ENCODE peak calls at places on chromosomes 7 and 10, in eight cellular contexts. Z is AG10803, K is astrocyte of the spinal cord, Y is upper lobe of left lung, I is bronchial epithelial cell, V is tibial nerve, N is fibroblast of lung, A is lower lobe of right lung. P is an unnamed sample.

GRCh38 chr10:44326474-44327030 is 58.3 kb downstream of the CXCL12 start:
- DNase-seq in V (no peak), Z (no peak), K (no peak), A (no peak), I (no peak), N (no peak), Y (no peak), P (no peak)

GRCh38 chr10:9636206-9636605 is 1381.5 kb upstream of the CELF2 start:
- DNase-seq in V (no peak), K (no peak), Y (no peak), Z (no peak), N (peak; percentile 60), A (no peak), I (no peak), P (no peak)

GRCh38 chr7:87267239-87267900 is 47.8 kb upstream of the TMEM243 start:
- DNase-seq in V (no peak), A (no peak), I (no peak), N (no peak), K (no peak), Z (no peak), Y (no peak), P (no peak)

GRCh38 chr10:89535185-89536012 is at the start of gene SLC16A12:
- DNase-seq in V (no peak), I (no peak), K (peak; percentile 23), A (peak; percentile 47), N (peak; percentile 29), Z (no peak), Y (no peak), P (peak; percentile 19)

GRCh38 chr10:122181055-122181732 is 89.9 kb upstream of the BTBD16 start:
- DNase-seq in K (peak; percentile 42), N (peak; percentile 77), A (no peak), V (no peak), Y (no peak), Z (peak; percentile 71), I (peak; percentile 36), P (peak; percentile 50)

GRCh38 chr10:126458453-126458852 is 70.2 kb upstream of the ADAM12 start:
- DNase-seq in Y (no peak), N (peak; percentile 55), I (no peak), V (no peak), A (no peak), Z (peak; percentile 57), K (peak; percentile 69), P (peak; percentile 47)

GRCh38 chr10:108583827-108584226 is 1339.5 kb downstream of the XPNPEP1 start:
- DNase-seq in Z (no peak), I (no peak), K (no peak), Y (no peak), N (no peak), A (no peak), V (no peak), P (no peak)

GRCh38 chr7:50212666-50213621 is 91.6 kb upstream of the IKZF1 start:
- DNase-seq in V (no peak), I (no peak), N (no peak), Z (no peak), K (no peak), Y (no peak), A (no peak), P (no peak)

GRCh38 chr10:89207801-89208551 is 859 bp upstream of the CH25H start:
- DNase-seq in K (peak; percentile 17), I (no peak), Z (no peak), N (no peak), A (peak; percentile 73), V (peak; percentile 14), Y (peak; percentile 56), P (peak; percentile 33)

GRCh38 chr7:10973942-10974716 is 457 bp downstream of the PHF14 start:
- DNase-seq in Y (peak; percentile 40), I (peak; percentile 29), Z (peak; percentile 36), K (peak; percentile 37), N (peak; percentile 49), V (peak; percentile 5), A (no peak), P (peak; percentile 33)

GRCh38 chr10:77909755-77910375 is 16.7 kb downstream of the DLG5 start:
- DNase-seq in Y (no peak), I (peak; percentile 44), Z (peak; percentile 34), A (no peak), N (peak; percentile 70), K (peak; percentile 49), V (no peak), P (peak; percentile 90)

GRCh38 chr7:42125321-42125720 is 111.7 kb downstream of the GLI3 start:
- DNase-seq in A (no peak), N (no peak), V (no peak), I (no peak), Z (no peak), K (no peak), Y (no peak), P (no peak)

GRCh38 chr7:82167568-82168314 is 275.8 kb downstream of the CACNA2D1 start:
- DNase-seq in Z (peak; percentile 39), I (no peak), Y (no peak), V (no peak), N (no peak), K (no peak), A (no peak), P (no peak)

GRCh38 chr10:63133787-63134557 is 844 bp downstream of the NRBF2 start:
- DNase-seq in A (no peak), I (peak; percentile 58), V (no peak), Y (no peak), Z (peak; percentile 58), K (peak; percentile 47), N (peak; percentile 60), P (peak; percentile 64)

GRCh38 chr7:17934612-17935247 is 5.6 kb downstream of the SNX13 start:
- DNase-seq in K (no peak), N (no peak), V (no peak), I (no peak), A (no peak), Y (no peak), Z (no peak), P (no peak)

GRCh38 chr10:110206988-110207804 is at the start of gene MXI1:
- DNase-seq in N (peak; percentile 85), K (peak; percentile 82), V (peak; percentile 74), A (peak; percentile 82), I (peak; percentile 77), Y (peak; percentile 90), Z (peak; percentile 82), P (peak; percentile 72)

GRCh38 chr10:33612551-33612950 is 278.1 kb upstream of the NRP1 start:
- DNase-seq in Y (no peak), Z (peak; percentile 87), I (peak; percentile 75), N (peak; percentile 69), K (peak; percentile 80), A (no peak), V (peak; percentile 36), P (peak; percentile 90)

GRCh38 chr10:73758704-73759511 is 14.7 kb downstream of the SEC24C start:
- DNase-seq in V (no peak), K (no peak), A (no peak), Y (peak; percentile 48), I (no peak), Z (no peak), N (no peak), P (no peak)

GRCh38 chr10:86366033-86366901 is at the start of gene GRID1:
- DNase-seq in Z (no peak), Y (peak; percentile 22), K (no peak), V (no peak), N (peak; percentile 17), A (peak; percentile 51), I (no peak), P (no peak)

GRCh38 chr7:69412331-69413146 is 185.7 kb upstream of the AUTS2 start:
- DNase-seq in V (peak; percentile 42), K (no peak), A (no peak), I (no peak), N (peak; percentile 87), Y (no peak), Z (peak; percentile 80), P (peak; percentile 6)

DNA sequence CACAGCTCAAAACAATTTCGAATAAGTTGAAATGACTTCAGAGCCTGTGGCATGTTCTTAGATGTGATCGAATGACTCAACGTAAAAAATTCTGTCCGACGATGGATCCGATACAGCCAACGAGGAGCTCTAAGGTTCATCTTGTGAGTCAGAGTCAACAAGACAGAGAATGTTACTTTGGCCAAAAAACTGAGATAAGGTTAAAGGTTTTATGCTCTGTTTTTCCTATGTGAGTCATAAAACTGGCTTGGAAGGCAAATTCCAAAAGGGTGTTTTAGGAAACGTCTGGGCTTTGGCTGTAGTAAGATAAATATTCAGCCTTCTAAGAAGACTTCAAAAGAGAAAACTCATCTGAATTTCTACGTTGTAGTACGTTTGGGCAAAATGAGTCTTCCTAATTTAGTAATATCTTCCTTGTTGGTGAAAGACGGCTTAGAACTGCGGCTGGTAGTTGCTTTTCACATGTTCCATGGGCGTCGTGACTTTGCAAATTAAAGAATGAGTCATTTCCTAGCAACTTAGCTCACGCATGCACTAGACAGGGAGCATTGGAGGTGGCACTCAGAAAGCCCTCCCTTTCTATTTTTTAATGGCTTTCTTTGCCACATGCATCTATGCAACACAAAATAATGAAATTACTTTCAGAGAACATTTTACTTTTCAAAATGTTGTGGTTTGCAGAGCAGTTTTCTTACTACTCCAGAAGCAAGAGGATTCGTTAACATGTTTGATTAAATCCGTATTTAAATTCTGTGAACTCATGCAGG is 28.2 kb downstream of the PFKP start:
- DNase-seq in Z (peak; percentile 99), V (peak; percentile 64), N (peak; percentile 100), I (peak; percentile 100), Y (peak; percentile 56), K (peak; percentile 99), A (no peak), P (peak; percentile 99)
- H3K4me3 ChIP-seq in Z (peak overlapping the region; percentile 9), V (no peak overlapping the region), N (peak overlapping the region; percentile 31), I (no peak overlapping the region), Y (peak overlapping the region; percentile 11), K (peak overlapping the region; percentile 4), A (peak overlapping the region; percentile 7), P (peak overlapping the region; percentile 34)

GRCh38 chr7:143384741-143385631 is 3.8 kb downstream of the ZYX start:
- DNase-seq in Z (no peak), K (no peak), I (no peak), Y (peak; percentile 60), A (peak; percentile 65), N (no peak), V (no peak), P (peak; percentile 66)
- H3K4me3 ChIP-seq in Z (peak overlapping the region; percentile 89), K (peak overlapping the region; percentile 95), I (no peak overlapping the region), Y (peak overlapping the region; percentile 93), A (peak overlapping the region; percentile 93), N (peak overlapping the region; percentile 86), V (peak overlapping the region; percentile 15), P (peak overlapping the region; percentile 95)

GRCh38 chr7:47982610-47983009 is 3.2 kb upstream of the HUS1 start:
- DNase-seq in V (no peak), I (no peak), N (no peak), A (no peak), K (no peak), Z (no peak), Y (no peak), P (no peak)
- H3K4me3 ChIP-seq in V (no peak overlapping the region), I (no peak overlapping the region), N (no peak overlapping the region), A (no peak overlapping the region), K (no peak overlapping the region), Z (no peak overlapping the region), Y (no peak overlapping the region), P (no peak overlapping the region)

DNA sequence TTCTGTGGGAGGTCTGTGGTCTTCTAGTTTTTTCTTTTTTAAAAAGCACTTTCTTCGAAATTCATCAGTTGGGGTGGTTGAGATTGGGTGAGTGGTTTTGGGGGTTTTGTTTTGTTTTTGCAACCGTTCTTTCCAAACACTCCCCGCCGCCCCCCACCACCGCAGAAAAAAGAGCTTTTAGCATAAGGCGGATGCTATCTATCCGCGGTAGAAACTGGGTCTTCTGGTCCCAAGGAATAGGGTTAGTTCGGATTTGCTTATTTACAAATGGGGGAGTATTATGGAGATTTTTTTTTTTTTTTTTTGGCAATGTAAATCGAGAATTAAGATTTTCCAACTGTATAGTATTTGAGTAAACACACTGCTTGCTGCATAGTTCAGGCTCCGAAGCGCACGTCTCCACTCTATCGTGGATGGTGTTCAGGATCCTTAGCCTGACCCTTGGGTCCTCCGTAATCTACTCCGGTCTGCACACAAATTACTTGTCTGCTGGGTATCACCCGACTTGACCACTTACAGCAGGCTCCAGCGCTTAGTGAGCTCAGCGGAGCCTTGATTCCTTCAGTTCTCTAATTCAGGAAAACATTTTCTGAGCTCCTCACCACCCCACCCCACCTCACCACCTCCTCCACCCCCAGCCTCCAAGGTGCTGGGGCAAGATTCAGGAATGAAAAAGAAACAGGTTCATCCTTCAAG is 757 bp upstream of the NRCAM start:
- DNase-seq in Z (no peak), I (no peak), K (no peak), V (no peak), N (no peak), Y (no peak), A (no peak), P (no peak)
- H3K4me3 ChIP-seq in Z (no peak overlapping the region), I (no peak overlapping the region), K (no peak overlapping the region), V (peak overlapping the region; percentile 53), N (peak overlapping the region; percentile 48), Y (peak overlapping the region; percentile 56), A (peak overlapping the region; percentile 47), P (no peak overlapping the region)